ENCODE peak calls at places on chromosomes 2 and 18, in eight cellular contexts. One of them, this sample, is unnamed.

GRCh38 chr18:46833899-46834298 is 77.0 kb upstream of the ST8SIA5 start:
- DNase-seq in HFF-Myc: no peak
- DNase-seq in activated naive CD4-positive, alpha-beta T cell treated with anti-CD3 and anti-CD28 coated beads, Interleukin-2, amount 10 ng/mL, durations not matched to agents 7 days and 5 days: no peak
- DNase-seq in mucosa of descending colon: no peak
- DNase-seq in putamen: no peak
- DNase-seq in NCI-H2081: no peak
- DNase-seq in memory B cell: no peak
- DNase-seq in neural progenitor cell: no peak
- DNase-seq in this sample: no peak

GRCh38 chr18:10591891-10592290 is 66.1 kb downstream of the NAPG start:
- DNase-seq in mucosa of descending colon: no peak
- DNase-seq in memory B cell: no peak
- DNase-seq in NCI-H2081: no peak
- DNase-seq in activated naive CD4-positive, alpha-beta T cell treated with anti-CD3 and anti-CD28 coated beads, Interleukin-2, amount 10 ng/mL, durations not matched to agents 7 days and 5 days: no peak
- DNase-seq in neural progenitor cell: no peak
- DNase-seq in HFF-Myc: no peak
- DNase-seq in putamen: no peak
- DNase-seq in this sample: no peak

GRCh38 chr2:55949613-55950012 is 26.0 kb upstream of the EFEMP1 start:
- DNase-seq in activated naive CD4-positive, alpha-beta T cell treated with anti-CD3 and anti-CD28 coated beads, Interleukin-2, amount 10 ng/mL, durations not matched to agents 7 days and 5 days: no peak
- DNase-seq in mucosa of descending colon: no peak
- DNase-seq in putamen: no peak
- DNase-seq in memory B cell: no peak
- DNase-seq in neural progenitor cell: no peak
- DNase-seq in NCI-H2081: no peak
- DNase-seq in HFF-Myc: peak; percentile 21
- DNase-seq in this sample: no peak

GRCh38 chr2:62042944-62043343 is 137.5 kb downstream of the COMMD1 start:
- DNase-seq in memory B cell: no peak
- DNase-seq in HFF-Myc: no peak
- DNase-seq in NCI-H2081: no peak
- DNase-seq in putamen: no peak
- DNase-seq in activated naive CD4-positive, alpha-beta T cell treated with anti-CD3 and anti-CD28 coated beads, Interleukin-2, amount 10 ng/mL, durations not matched to agents 7 days and 5 days: no peak
- DNase-seq in neural progenitor cell: no peak
- DNase-seq in mucosa of descending colon: no peak
- DNase-seq in this sample: no peak

GRCh38 chr2:162175720-162176119 is 23.7 kb upstream of the GCG start:
- DNase-seq in putamen: no peak
- DNase-seq in NCI-H2081: no peak
- DNase-seq in HFF-Myc: no peak
- DNase-seq in mucosa of descending colon: no peak
- DNase-seq in activated naive CD4-positive, alpha-beta T cell treated with anti-CD3 and anti-CD28 coated beads, Interleukin-2, amount 10 ng/mL, durations not matched to agents 7 days and 5 days: no peak
- DNase-seq in memory B cell: no peak
- DNase-seq in neural progenitor cell: no peak
- DNase-seq in this sample: no peak

GRCh38 chr2:26519396-26519991 is 41.6 kb upstream of the OTOF start:
- DNase-seq in memory B cell: no peak
- DNase-seq in neural progenitor cell: no peak
- DNase-seq in activated naive CD4-positive, alpha-beta T cell treated with anti-CD3 and anti-CD28 coated beads, Interleukin-2, amount 10 ng/mL, durations not matched to agents 7 days and 5 days: peak; percentile 45
- DNase-seq in mucosa of descending colon: no peak
- DNase-seq in putamen: no peak
- DNase-seq in NCI-H2081: no peak
- DNase-seq in HFF-Myc: no peak
- DNase-seq in this sample: no peak

GRCh38 chr2:17520761-17521160 is 2.5 kb upstream of the RAD51AP2 start:
- DNase-seq in neural progenitor cell: no peak
- DNase-seq in activated naive CD4-positive, alpha-beta T cell treated with anti-CD3 and anti-CD28 coated beads, Interleukin-2, amount 10 ng/mL, durations not matched to agents 7 days and 5 days: no peak
- DNase-seq in mucosa of descending colon: no peak
- DNase-seq in putamen: no peak
- DNase-seq in memory B cell: no peak
- DNase-seq in HFF-Myc: no peak
- DNase-seq in NCI-H2081: no peak
- DNase-seq in this sample: no peak

GRCh38 chr2:181621779-181622490 is 35.0 kb downstream of the CERKL start:
- DNase-seq in HFF-Myc: no peak
- DNase-seq in activated naive CD4-positive, alpha-beta T cell treated with anti-CD3 and anti-CD28 coated beads, Interleukin-2, amount 10 ng/mL, durations not matched to agents 7 days and 5 days: no peak
- DNase-seq in mucosa of descending colon: no peak
- DNase-seq in NCI-H2081: no peak
- DNase-seq in putamen: no peak
- DNase-seq in neural progenitor cell: no peak
- DNase-seq in memory B cell: no peak
- DNase-seq in this sample: no peak

GRCh38 chr18:59456657-59457056 is 97.6 kb upstream of the LMAN1 start:
- DNase-seq in memory B cell: no peak
- DNase-seq in mucosa of descending colon: no peak
- DNase-seq in NCI-H2081: peak; percentile 83
- DNase-seq in neural progenitor cell: no peak
- DNase-seq in HFF-Myc: no peak
- DNase-seq in putamen: no peak
- DNase-seq in activated naive CD4-positive, alpha-beta T cell treated with anti-CD3 and anti-CD28 coated beads, Interleukin-2, amount 10 ng/mL, durations not matched to agents 7 days and 5 days: no peak
- DNase-seq in this sample: peak; percentile 38

This sample was measured in COR-L47.